ENCODE peak calls at places on chromosomes 4 and X, in six cellular contexts. F is sigmoid colon, X is esophagus muscularis mucosa, N is stomach, G is spleen, D is SK-N-SH. T is an unnamed sample.

GRCh38 chr4:152454398-152455011 is 81.4 kb downstream of the FBXW7 start:
- DNase-seq in F (no peak), N (no peak), X (no peak), D (peak), G (no peak), T (peak)

GRCh38 chr4:123585111-123585510 is 188.5 kb downstream of the SPRY1 start:
- DNase-seq in D (no peak), X (no peak), F (no peak), G (no peak), N (no peak), T (no peak)

GRCh38 chr4:81743731-81744465 is 272.2 kb upstream of the RASGEF1B start:
- DNase-seq in F (no peak), D (no peak), N (no peak), X (no peak), G (no peak), T (no peak)

GRCh38 chr4:82515705-82516104 is 46.1 kb downstream of the TMEM150C start:
- DNase-seq in X (no peak), G (no peak), N (peak), D (no peak), F (no peak), T (peak)

GRCh38 chrX:68691921-68692320 is 44.5 kb downstream of the STARD8 start:
- DNase-seq in F (no peak), X (no peak), G (no peak), D (no peak), N (no peak), T (no peak)

GRCh38 chr4:159446266-159446976 is 343.5 kb downstream of the RAPGEF2 start:
- DNase-seq in F (no peak), D (peak), G (no peak), X (no peak), N (peak), T (peak)

GRCh38 chr4:7581477-7581876 is 146.7 kb upstream of the PSAPL1 start:
- DNase-seq in G (no peak), D (no peak), F (no peak), X (no peak), N (no peak), T (peak)

GRCh38 chrX:13078739-13079444 is 34.5 kb upstream of the FAM9C start:
- DNase-seq in G (no peak), F (peak), N (peak), D (no peak), X (no peak), T (peak)

GRCh38 chr4:128649575-128650205 is 159.8 kb upstream of the JADE1 start:
- DNase-seq in G (no peak), N (no peak), D (no peak), X (no peak), F (no peak), T (no peak)

GRCh38 chrX:81259008-81259713 is 57.3 kb downstream of the SH3BGRL start:
- DNase-seq in N (no peak), F (no peak), X (no peak), D (no peak), G (no peak), T (no peak)

GRCh38 chr4:28369504-28369903 is 1508.9 kb downstream of the STIM2 start:
- DNase-seq in D (no peak), X (no peak), G (no peak), N (no peak), F (no peak), T (peak)

GRCh38 chr4:94673961-94674360 is 83.8 kb upstream of the BMPR1B start:
- DNase-seq in G (no peak), X (no peak), D (no peak), N (no peak), F (no peak), T (no peak)

GRCh38 chr4:170014359-170015008 is 11.7 kb downstream of the MFAP3L start:
- DNase-seq in N (no peak), F (no peak), D (peak), G (no peak), X (peak), T (no peak)

GRCh38 chr4:151908734-151909497 is 148.1 kb upstream of the GATB start:
- DNase-seq in X (peak), D (no peak), F (no peak), N (no peak), G (no peak), T (no peak)

GRCh38 chr4:102757681-102758080 is 3.1 kb downstream of the MANBA start:
- DNase-seq in N (no peak), G (no peak), D (no peak), X (no peak), F (no peak), T (no peak)

GRCh38 chr4:10093801-10094552 is 22.6 kb downstream of the WDR1 start:
- DNase-seq in N (no peak), X (no peak), G (no peak), D (peak), F (no peak), T (peak)
- TF ChIP-seq POLR2AphosphoS5 in N (peak), X (peak), G (no peak), D (no peak), F (peak), T (peak)

GRCh38 chr4:139875456-139875855 is 209.8 kb downstream of the MGST2 start:
- DNase-seq in D (no peak), G (no peak), F (no peak), X (no peak), N (no peak), T (no peak)

GRCh38 chr4:139869810-139870209 is 204.2 kb downstream of the MGST2 start:
- DNase-seq in X (no peak), G (no peak), N (no peak), D (no peak), F (no peak), T (no peak)

GRCh38 chr4:139873111-139873866 is 207.7 kb downstream of the MGST2 start:
- DNase-seq in F (no peak), X (no peak), N (no peak), D (no peak), G (no peak), T (no peak)

GRCh38 chr4:139876328-139876941 is 210.8 kb downstream of the MGST2 start:
- DNase-seq in G (no peak), N (no peak), F (no peak), D (peak), X (no peak), T (no peak)

GRCh38 chr4:139872274-139872673 is 206.7 kb downstream of the MGST2 start:
- DNase-seq in G (no peak), X (no peak), F (no peak), N (no peak), D (no peak), T (peak)
- TF ChIP-seq POLR2AphosphoS5 in G (no peak), X (no peak), F (no peak), N (peak), D (peak), T (peak)

GRCh38 chr4:41454393-41454792 is 83.6 kb upstream of the LIMCH1 start:
- DNase-seq in X (no peak), N (no peak), G (no peak), D (no peak), F (no peak), T (no peak)
- TF ChIP-seq POLR2AphosphoS5 in X (no peak), N (no peak), G (no peak), D (no peak), F (no peak), T (no peak)

DNA sequence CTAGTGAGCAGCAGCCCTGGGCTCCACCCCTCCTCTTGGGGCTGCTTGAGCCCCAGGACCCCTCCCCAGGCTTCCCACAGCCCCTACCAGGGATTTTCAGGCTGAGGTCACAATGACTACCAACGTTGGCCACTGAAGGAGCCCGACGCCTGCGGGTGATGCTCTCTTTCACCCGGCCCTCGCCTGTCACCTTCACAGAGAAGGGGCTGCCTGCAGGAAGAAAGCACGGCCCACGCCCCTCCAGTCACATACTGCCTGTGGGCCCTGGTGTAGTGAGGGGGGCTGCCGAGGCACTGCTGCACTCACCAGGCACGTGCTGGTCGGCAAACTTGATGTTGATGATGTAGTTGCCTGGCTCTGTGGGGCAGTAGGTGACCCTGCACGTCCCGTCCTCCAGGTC is 22.0 kb downstream of the FLNA start:
- DNase-seq in D (no peak), G (no peak), F (no peak), X (no peak), N (no peak), T (no peak)
- TF ChIP-seq POLR2AphosphoS5 in D (no peak), G (peak), F (no peak), X (peak), N (no peak), T (no peak)

GRCh38 chr4:184782731-184783472 is 42.9 kb downstream of the ACSL1 start:
- DNase-seq in G (peak), N (no peak), D (no peak), X (no peak), F (no peak), T (no peak)
- TF ChIP-seq POLR2AphosphoS5 in G (peak), N (no peak), D (no peak), X (no peak), F (no peak), T (no peak)

GRCh38 chr4:72820107-72820506 is 249.4 kb downstream of the COX18 start:
- DNase-seq in X (no peak), N (no peak), G (no peak), F (no peak), D (no peak), T (no peak)
- TF ChIP-seq POLR2AphosphoS5 in X (no peak), N (no peak), G (no peak), F (no peak), D (no peak), T (no peak)

GRCh38 chrX:5724123-5724522 is 504.5 kb downstream of the NLGN4X start:
- DNase-seq in D (no peak), F (no peak), N (no peak), X (no peak), G (no peak), T (no peak)
- TF ChIP-seq POLR2AphosphoS5 in D (no peak), F (no peak), N (no peak), X (no peak), G (no peak), T (no peak)

DNA sequence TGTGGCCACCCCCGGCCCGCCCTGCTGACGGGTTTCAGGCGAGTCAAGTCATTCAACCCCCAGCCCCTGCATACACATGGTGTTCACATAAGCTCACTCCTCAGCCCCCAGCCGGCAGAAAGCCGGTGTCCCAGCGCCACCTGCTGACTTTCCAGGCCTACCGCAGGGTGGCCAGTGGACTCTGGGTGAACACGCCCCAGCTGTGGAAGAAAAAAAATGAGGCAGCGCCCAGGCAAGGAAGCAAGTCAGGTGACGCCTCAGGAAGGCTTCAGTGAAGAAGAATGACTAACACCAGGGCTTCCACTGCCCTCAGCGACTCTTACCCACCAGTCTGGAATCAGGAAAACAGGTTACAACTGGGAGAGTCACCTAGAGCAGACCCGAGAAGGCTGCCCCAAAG is 15.8 kb downstream of the BCAP31 start:
- DNase-seq in F (peak), N (peak), X (no peak), G (peak), D (peak), T (peak)
- TF ChIP-seq POLR2AphosphoS5 in F (no peak), N (peak), X (peak), G (no peak), D (no peak), T (no peak)

GRCh38 chrX:153958605-153959004 is 13.0 kb downstream of the HCFC1 start:
- DNase-seq in N (no peak), X (no peak), F (peak), D (no peak), G (peak), T (no peak)
- TF ChIP-seq POLR2AphosphoS5 in N (no peak), X (no peak), F (no peak), D (no peak), G (no peak), T (no peak)

GRCh38 chrX:153970398-153971123 is 1.1 kb downstream of the HCFC1 start:
- DNase-seq in X (no peak), N (no peak), G (peak), D (peak), F (peak), T (no peak)
- TF ChIP-seq POLR2AphosphoS5 in X (no peak), N (no peak), G (no peak), D (peak), F (no peak), T (no peak)